ENCODE peak calls at places on chromosome 20, in eight cellular contexts. O is activated T-cell treated with anti-CD3 and anti-CD28 coated beads, Interleukin-2, amount 50 U/mL, for 1 hour; U is HepG2; W is neuronal stem cell; V is epithelial cell of esophagus; H is germinal center; D is BJ; S is stimulated activated CD8-positive, alpha-beta memory T cell treated with anti-CD3 and anti-CD28 coated beads, Interleukin-12 subunit alpha, Interleukin-12 subunit beta, amount 100 ng/mL, for 1 hour. M is an unnamed sample.

GRCh38 chr20:35992713-35993335 is 24.4 kb downstream of the CNBD2 start:
- DNase-seq in O (peak), U (peak), W (peak), V (peak), H (peak), D (no peak), S (peak), M (peak)

GRCh38 chr20:9407805-9408421 is 106.5 kb upstream of the LAMP5 start:
- DNase-seq in O (no peak), U (peak), W (peak), V (peak), H (peak), D (peak), S (peak), M (peak)

GRCh38 chr20:53917145-53918009 is 153.0 kb downstream of the BCAS1 start:
- DNase-seq in O (no peak), U (no peak), W (no peak), V (peak), H (no peak), D (no peak), S (no peak), M (peak)

GRCh38 chr20:8812818-8813217 is 256.1 kb upstream of the PLCB4 start:
- DNase-seq in O (no peak), U (no peak), W (no peak), V (no peak), H (no peak), D (no peak), S (no peak), M (no peak)

GRCh38 chr20:931401-931800 is 15.3 kb upstream of the ANGPT4 start:
- DNase-seq in O (no peak), U (no peak), W (no peak), V (no peak), H (no peak), D (no peak), S (no peak), M (no peak)

GRCh38 chr20:37311710-37312355 is 22.4 kb downstream of the MANBAL start:
- DNase-seq in O (no peak), U (no peak), W (no peak), V (peak), H (no peak), D (no peak), S (no peak), M (peak)

GRCh38 chr20:5001174-5002076 is at the start of gene SLC23A2:
- DNase-seq in O (peak), U (no peak), W (no peak), V (peak), H (peak), D (no peak), S (peak), M (peak)

GRCh38 chr20:4667371-4667773 is 54.3 kb upstream of the PRND start:
- DNase-seq in O (no peak), U (no peak), W (no peak), V (peak), H (no peak), D (no peak), S (no peak), M (no peak)

GRCh38 chr20:46022411-46023147 is 6.4 kb upstream of the SLC12A5 start:
- DNase-seq in O (peak), U (peak), W (no peak), V (peak), H (peak), D (no peak), S (peak), M (peak)

GRCh38 chr20:6122111-6122872 is 538 bp downstream of the FERMT1 start:
- DNase-seq in O (no peak), U (peak), W (no peak), V (peak), H (no peak), D (no peak), S (no peak), M (peak)

GRCh38 chr20:31663524-31663837 is 25.8 kb downstream of the COX4I2 start:
- DNase-seq in O (no peak), U (no peak), W (no peak), V (no peak), H (no peak), D (no peak), S (no peak), M (no peak)